ENCODE peak calls at places on chromosomes 2 and 18, in ten cellular contexts. A, R, F, U, C, Q, S, Z, O and Y are unnamed samples.

GRCh38 chr2:218861645-218862318 is 2.2 kb downstream of the WNT6 start:
- DNase-seq in S (no peak), Z (no peak), A (peak; percentile 27), R (no peak), U (peak; percentile 42), C (no peak), F (no peak), O (no peak), Q (no peak), Y (no peak)

GRCh38 chr18:9530226-9531009 is 55.1 kb downstream of the RALBP1 start:
- DNase-seq in U (no peak), O (no peak), F (no peak), C (no peak), Z (no peak), A (no peak), R (no peak), Q (no peak), S (no peak), Y (no peak)

GRCh38 chr2:35428548-35428947 is 927.0 kb upstream of the CRIM1 start:
- DNase-seq in U (no peak), S (no peak), A (no peak), O (no peak), Z (peak; percentile 32), F (peak; percentile 10), R (no peak), Q (no peak), C (peak; percentile 19), Y (peak; percentile 15)

GRCh38 chr18:36688020-36688965 is 140.5 kb downstream of the TPGS2 start:
- DNase-seq in A (peak; percentile 54), Q (peak; percentile 9), Z (peak; percentile 65), S (no peak), U (no peak), O (no peak), F (peak; percentile 66), C (peak; percentile 70), R (peak; percentile 44), Y (peak; percentile 89)

GRCh38 chr2:163312723-163313122 is 423.1 kb downstream of the FIGN start:
- DNase-seq in A (no peak), O (no peak), U (no peak), Q (no peak), Z (no peak), S (no peak), R (no peak), C (no peak), F (no peak), Y (no peak)

GRCh38 chr18:74316257-74317180 is 880 bp downstream of the C18orf63 start:
- DNase-seq in S (peak; percentile 62), Z (no peak), C (no peak), O (no peak), Q (no peak), U (no peak), F (no peak), R (peak; percentile 5), A (no peak), Y (no peak)

GRCh38 chr2:218317832-218318231 is 25.5 kb upstream of the TMBIM1 start:
- DNase-seq in R (no peak), O (no peak), Z (no peak), Q (no peak), U (no peak), C (no peak), S (no peak), A (no peak), F (no peak), Y (no peak)

GRCh38 chr2:164928101-164928673 is 27.1 kb downstream of the SLC38A11 start:
- DNase-seq in C (no peak), F (no peak), Z (no peak), R (no peak), Q (no peak), S (no peak), A (no peak), U (no peak), O (no peak), Y (no peak)

GRCh38 chr2:232236200-232236599 is 142.4 kb upstream of the ALPP start:
- DNase-seq in O (no peak), Q (no peak), C (no peak), Z (no peak), F (no peak), A (no peak), R (no peak), U (no peak), S (no peak), Y (no peak)

GRCh38 chr18:26496528-26496927 is 51.8 kb downstream of the KCTD1 start:
- DNase-seq in S (no peak), U (no peak), F (no peak), R (no peak), Q (no peak), Z (no peak), O (no peak), A (no peak), C (no peak), Y (no peak)

DNA sequence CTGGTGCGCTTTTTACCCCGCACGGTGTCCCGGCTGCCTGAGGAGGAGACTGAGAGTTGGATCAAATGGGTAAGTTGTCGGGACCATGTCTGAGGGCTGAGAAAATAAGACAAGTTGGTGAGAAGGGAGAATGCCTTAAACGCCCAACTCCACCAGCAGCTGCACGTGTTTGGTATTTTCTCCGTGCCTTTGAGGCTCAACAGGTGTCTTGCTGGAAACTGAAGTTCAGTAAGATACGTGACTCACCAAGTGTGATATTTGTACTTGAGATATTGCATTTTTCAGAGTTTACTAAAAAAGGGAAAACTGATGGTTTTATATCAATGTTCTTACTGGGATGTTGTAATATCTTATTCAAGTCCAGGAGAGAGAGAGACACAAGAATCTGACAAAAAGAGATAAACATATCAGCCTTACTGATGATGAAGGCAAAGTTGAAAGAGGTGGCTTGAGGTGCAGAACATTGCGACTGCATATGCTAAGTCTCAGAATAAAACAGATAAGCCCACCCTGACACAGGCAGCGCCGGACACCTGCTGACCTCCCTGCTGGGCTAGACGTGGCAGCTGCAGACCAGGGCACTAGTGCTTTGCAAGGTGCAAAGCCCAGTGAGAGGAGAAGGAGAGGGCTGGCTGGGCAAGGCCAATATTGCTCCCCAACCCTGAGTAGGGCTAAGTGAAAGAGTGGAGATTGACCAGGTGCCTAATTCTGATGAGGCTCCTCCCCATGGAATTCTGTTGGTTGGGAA is 33.1 kb downstream of the TRPM8 start:
- DNase-seq in S (peak; percentile 22), U (no peak), Z (no peak), C (no peak), F (no peak), A (no peak), O (no peak), Q (no peak), R (no peak), Y (no peak)
- H3K27ac ChIP-seq in S (no peak overlapping the region), U (no peak overlapping the region), Z (no peak overlapping the region), C (no peak overlapping the region), F (no peak overlapping the region), A (no peak overlapping the region), O (no peak overlapping the region), Q (no peak overlapping the region), R (no peak overlapping the region), Y (no peak overlapping the region)

GRCh38 chr2:236160366-236161081 is 7.7 kb downstream of the GBX2 start:
- DNase-seq in O (no peak), A (no peak), C (no peak), Z (no peak), Q (no peak), F (no peak), U (peak; percentile 38), S (no peak), R (no peak), Y (no peak)

GRCh38 chr2:236159778-236160170 is 8.4 kb downstream of the GBX2 start:
- DNase-seq in S (peak; percentile 83), U (peak; percentile 53), A (no peak), F (no peak), O (no peak), R (no peak), Q (no peak), C (no peak), Z (no peak), Y (no peak)

GRCh38 chr2:236157366-236157765 is 10.8 kb downstream of the GBX2 start:
- DNase-seq in Q (no peak), C (no peak), O (no peak), Z (no peak), U (no peak), R (no peak), F (no peak), S (no peak), A (no peak), Y (no peak)

GRCh38 chr2:236157815-236158498 is 10.2 kb downstream of the GBX2 start:
- DNase-seq in U (no peak), Z (no peak), Q (no peak), S (no peak), O (no peak), C (no peak), R (no peak), F (no peak), A (no peak), Y (no peak)

DNA sequence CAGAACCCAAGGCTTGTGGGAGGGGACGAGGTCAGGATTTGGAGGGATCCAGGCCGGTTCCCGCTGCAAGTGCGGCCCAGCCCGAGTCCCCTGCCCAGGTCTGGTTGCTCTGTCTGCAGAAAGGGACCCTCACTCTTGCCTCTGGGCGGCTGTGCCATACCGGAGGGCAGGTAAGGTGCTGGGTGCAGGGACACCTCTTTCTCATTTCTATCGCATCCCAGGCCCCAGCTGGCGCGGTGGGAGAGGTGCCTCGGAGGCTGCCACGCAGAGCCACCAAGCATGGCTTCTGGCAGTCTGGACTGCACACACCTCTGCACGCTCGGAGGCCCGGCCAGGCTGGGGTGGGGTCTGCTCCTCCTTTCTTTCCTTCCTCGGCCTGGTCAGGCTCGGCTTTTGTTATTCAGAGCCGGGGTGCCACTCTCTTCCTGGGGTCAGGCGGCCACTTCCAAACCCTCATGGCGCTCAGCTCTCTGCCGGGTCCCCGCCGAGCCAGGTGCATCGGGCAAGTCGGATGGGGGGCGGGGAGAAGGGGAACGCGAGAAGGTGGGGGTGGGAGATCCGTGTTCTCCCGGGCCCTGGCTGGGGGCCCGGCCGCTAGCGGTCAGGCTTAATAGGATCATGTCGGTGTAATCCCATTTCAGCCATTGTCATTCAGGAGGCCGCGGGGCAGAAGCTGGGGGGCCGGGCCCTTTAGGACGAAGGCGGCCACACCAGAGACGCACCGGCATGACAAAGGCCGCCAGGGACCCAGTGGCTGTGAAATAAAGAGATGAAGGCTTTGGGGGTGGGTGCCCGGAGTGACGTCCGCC is 9.0 kb downstream of the GBX2 start:
- DNase-seq in C (no peak), R (no peak), Z (no peak), S (no peak), O (no peak), U (peak; percentile 33), F (no peak), A (no peak), Q (no peak), Y (no peak)
- TF ChIP-seq EP300 in C (no peak), R (no peak), Z (no peak), S (no peak), O (no peak), U (no peak), F (no peak), A (no peak), Q (no peak), Y (no peak)

GRCh38 chr2:48727560-48727959 is 28.0 kb downstream of the LHCGR start:
- DNase-seq in C (no peak), S (no peak), R (no peak), Z (no peak), A (no peak), Q (no peak), U (no peak), O (no peak), F (no peak), Y (no peak)
- H3K4me3 ChIP-seq in C (no peak overlapping the region), S (no peak overlapping the region), R (no peak overlapping the region), Z (no peak overlapping the region), A (no peak overlapping the region), Q (no peak overlapping the region), U (no peak overlapping the region), O (no peak overlapping the region), F (no peak overlapping the region), Y (no peak overlapping the region)

DNA sequence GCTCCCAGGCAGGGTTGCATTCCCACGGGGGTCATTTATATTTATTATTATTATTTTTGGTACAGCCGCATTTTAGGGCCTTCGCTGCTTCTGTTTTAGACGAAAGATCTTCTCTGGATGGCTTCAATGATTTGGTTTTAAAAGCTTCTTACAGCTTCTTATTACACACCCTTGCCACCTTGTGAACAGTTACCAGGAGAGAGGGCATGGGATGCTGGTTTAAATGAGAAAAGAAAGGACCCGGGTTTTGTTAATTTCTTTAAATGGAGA is 1.7 kb downstream of the SH3RF3 start:
- DNase-seq in F (no peak), U (no peak), R (no peak), S (no peak), Z (no peak), C (no peak), Q (no peak), A (no peak), O (no peak), Y (no peak)
- H3K27ac ChIP-seq in F (peak overlapping the region; percentile 76), U (no peak overlapping the region), R (no peak overlapping the region), S (peak overlapping the region; percentile 86), Z (no peak overlapping the region), C (no peak overlapping the region), Q (no peak overlapping the region), A (no peak overlapping the region), O (peak overlapping the region; percentile 89), Y (peak overlapping the region; percentile 26)